ENCODE peak calls at places on chromosome X, in four cellular contexts. N is adrenal gland; Y is uterus; T is CD8-positive, alpha-beta memory T cell. F is an unnamed sample. For H3K9me3, the result is how much of the 10 kb centered on the place peaks cover.

GRCh38 chrX:128460835-128461234 is 408.6 kb upstream of the ACTRT1 start:
- DNase-seq in N (no peak), Y (no peak), T (no peak), F (no peak)

GRCh38 chrX:129695937-129696336 is 41.2 kb upstream of the APLN start:
- DNase-seq in N (no peak), Y (no peak), T (no peak), F (no peak)

GRCh38 chrX:29587107-29587506 is 628.3 kb upstream of the MAGEB2 start:
- DNase-seq in N (no peak), Y (no peak), T (no peak), F (no peak)

GRCh38 chrX:153460826-153461225 is 9.6 kb downstream of the HAUS7 start:
- DNase-seq in N (peak), Y (peak), T (peak), F (peak)

GRCh38 chrX:46860536-46860935 is 23.7 kb downstream of the RP2 start:
- DNase-seq in N (no peak), Y (no peak), T (no peak), F (no peak)

GRCh38 chrX:118974908-118975671 is 672 bp downstream of the LONRF3 start:
- DNase-seq in N (peak), Y (peak), T (peak), F (peak)

GRCh38 chrX:21940356-21940829 is at the start of gene SMS:
- DNase-seq in N (peak), Y (peak), T (peak), F (peak)

GRCh38 chrX:129495941-129496340 is 27.3 kb downstream of the SMARCA1 start:
- DNase-seq in N (no peak), Y (no peak), T (no peak), F (no peak)

GRCh38 chrX:64350047-64350446 is 45.2 kb downstream of the MTMR8 start:
- DNase-seq in N (no peak), Y (no peak), T (no peak), F (no peak)

GRCh38 chrX:40097492-40098263 is at the start of gene BCOR:
- DNase-seq in N (peak), Y (peak), T (peak), F (peak)

GRCh38 chrX:119870626-119871131 is 854 bp downstream of the RNF113A start:
- DNase-seq in N (peak), Y (no peak), T (peak), F (no peak)

GRCh38 chrX:135086197-135086854 is 34.0 kb downstream of the ETDB start:
- DNase-seq in N (no peak), Y (peak), T (peak), F (no peak)

GRCh38 chrX:40434947-40435346 is 145.8 kb upstream of the ATP6AP2 start:
- DNase-seq in N (peak), Y (no peak), T (no peak), F (no peak)

DNA sequence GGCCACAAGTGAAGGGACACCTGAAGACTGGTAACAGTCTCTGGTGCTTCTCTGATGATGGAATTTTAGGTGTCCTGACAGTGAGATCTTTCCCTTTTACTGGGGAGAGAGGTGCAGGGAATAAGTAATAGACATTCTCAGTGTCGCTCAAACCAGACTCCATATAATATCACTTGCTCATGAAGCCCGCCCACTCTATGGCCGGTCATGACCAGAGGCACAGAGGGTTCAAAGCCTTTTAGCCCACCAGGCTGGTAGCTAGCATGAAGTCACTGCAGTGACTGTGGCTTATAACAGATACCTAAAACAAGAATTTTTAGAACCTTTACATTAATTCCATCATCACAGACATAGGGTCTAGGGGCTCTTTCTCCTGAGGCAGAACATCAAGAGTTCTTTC is 2.9 kb downstream of the CD40LG start:
- DNase-seq in N (no peak), Y (no peak), T (no peak), F (no peak)
- H3K9me3 ChIP-seq in N (under half), Y (under half), T (under half), F (under half)

GRCh38 chrX:140149761-140150160 is 184.4 kb upstream of the CXorf66 start:
- DNase-seq in N (no peak), Y (no peak), T (no peak), F (no peak)

GRCh38 chrX:140157143-140157542 is 191.8 kb upstream of the CXorf66 start:
- DNase-seq in N (no peak), Y (no peak), T (no peak), F (no peak)

GRCh38 chrX:140151316-140151715 is 186.0 kb upstream of the CXorf66 start:
- DNase-seq in N (no peak), Y (no peak), T (no peak), F (no peak)
- H3K9me3 ChIP-seq in N (under half), Y (under half), T (under half), F (under half)

DNA sequence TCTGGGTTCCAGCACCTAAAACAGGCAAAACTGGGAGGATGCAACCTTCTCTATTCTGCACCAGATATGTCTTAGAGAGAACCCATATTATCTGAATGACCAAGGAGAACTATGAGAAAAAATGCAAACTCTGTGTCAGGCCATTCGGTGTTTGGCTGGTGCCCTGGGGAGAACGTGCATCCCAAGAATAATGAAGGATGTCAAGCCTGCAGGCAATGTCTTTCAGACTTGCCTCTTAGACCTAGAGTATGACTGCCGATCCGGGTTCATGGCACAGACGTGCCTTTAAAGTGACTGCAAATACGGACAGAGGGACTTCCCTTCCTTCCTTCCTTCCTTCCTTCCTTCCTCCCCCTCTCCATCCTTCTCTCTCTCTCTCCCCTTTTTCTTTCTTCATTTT is 6.9 kb downstream of the XAGE1B start:
- DNase-seq in N (no peak), Y (no peak), T (no peak), F (no peak)
- H3K9me3 ChIP-seq in N (under half), Y (under half), T (under half), F (under half)

GRCh38 chrX:3584415-3584996 is 128.9 kb downstream of the PRKX start:
- DNase-seq in N (no peak), Y (no peak), T (no peak), F (no peak)

GRCh38 chrX:3592184-3592583 is 121.3 kb downstream of the PRKX start:
- DNase-seq in N (no peak), Y (no peak), T (no peak), F (no peak)

GRCh38 chrX:3585719-3586118 is 127.7 kb downstream of the PRKX start:
- DNase-seq in N (no peak), Y (no peak), T (no peak), F (no peak)

DNA sequence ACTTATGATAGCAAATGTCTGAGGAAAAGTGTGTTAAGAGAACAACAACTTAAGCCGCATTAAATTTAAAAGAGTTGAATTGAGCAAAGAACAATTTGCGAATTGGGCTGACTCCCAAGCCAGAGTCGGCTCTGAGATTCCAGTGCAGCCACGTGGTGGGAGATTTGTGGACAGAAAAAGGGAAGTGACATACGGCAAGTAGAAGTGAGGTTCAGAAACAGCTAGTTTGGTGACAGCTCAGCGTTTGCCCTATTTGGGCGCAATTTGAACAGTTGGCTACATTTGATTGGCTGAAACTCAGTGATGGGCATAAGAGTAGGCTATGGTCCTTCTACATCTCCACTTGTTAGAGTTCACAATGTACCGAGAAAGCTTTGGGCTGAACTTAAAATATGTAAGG is 124.0 kb downstream of the PRKX start:
- DNase-seq in N (no peak), Y (no peak), T (no peak), F (no peak)
- H3K9me3 ChIP-seq in N (under half), Y (under half), T (under half), F (under half)

GRCh38 chrX:155867821-155868220 is 13.3 kb upstream of the VAMP7 start:
- DNase-seq in N (no peak), Y (no peak), T (no peak), F (no peak)
- H3K9me3 ChIP-seq in N (under half), Y (under half), T (under half), F (under half)

DNA sequence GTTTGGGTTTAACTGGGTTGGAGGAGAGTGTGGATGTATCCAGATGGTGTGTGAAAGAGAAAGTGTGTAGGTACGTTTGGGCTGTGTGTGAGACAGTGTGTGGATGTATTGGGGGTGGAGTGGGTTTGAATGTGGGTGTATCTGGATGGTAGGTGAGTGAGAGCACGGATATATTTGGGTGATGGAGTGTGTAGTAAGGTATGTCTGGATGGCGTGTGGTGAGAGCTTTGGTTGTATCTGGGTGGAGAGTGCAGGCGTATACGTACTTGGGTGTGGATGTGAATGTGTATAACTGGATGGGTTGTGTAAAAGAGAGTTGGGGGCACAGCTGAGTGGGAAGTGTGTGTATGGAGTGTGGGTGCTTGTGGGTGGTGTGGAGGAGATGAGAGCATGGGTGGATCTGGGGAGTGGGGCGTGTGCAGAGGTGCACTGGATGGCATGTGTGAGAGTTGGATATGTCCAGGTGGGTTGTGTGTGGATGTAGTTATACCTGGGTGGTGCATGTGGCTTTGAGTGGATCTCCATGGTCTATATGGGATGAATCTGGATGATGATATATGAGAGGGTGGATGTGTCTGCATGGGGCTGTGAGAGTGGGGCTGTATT is 6.8 kb downstream of the GPR173 start:
- DNase-seq in N (no peak), Y (no peak), T (no peak), F (no peak)
- H3K9me3 ChIP-seq in N (under half), Y (under half), T (under half), F (under half)

DNA sequence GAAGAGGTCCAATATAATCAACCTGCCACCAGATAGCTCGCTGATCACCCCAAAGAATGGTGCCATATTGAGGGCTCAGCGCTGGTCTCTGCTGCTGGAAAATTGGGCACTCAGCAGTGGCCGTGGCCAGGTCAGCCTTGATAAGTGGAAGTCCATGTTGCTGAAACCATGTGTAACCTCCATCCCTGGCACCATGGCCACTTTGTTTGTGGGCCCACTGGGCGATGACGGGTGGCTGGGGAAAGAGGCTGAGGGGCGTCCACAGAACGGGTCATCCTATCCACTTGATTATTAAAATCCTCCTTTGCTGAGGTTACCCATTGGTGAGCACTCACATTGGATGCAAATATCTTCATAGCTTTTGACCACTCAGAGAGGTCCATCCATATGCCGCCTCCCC is 7.7 kb downstream of the F8A2 start:
- DNase-seq in N (no peak), Y (no peak), T (no peak), F (no peak)
- H3K9me3 ChIP-seq in N (under half), Y (under half), T (under half), F (under half)

GRCh38 chrX:55710701-55711100 is 6.8 kb upstream of the RRAGB start:
- DNase-seq in N (peak), Y (peak), T (no peak), F (no peak)

GRCh38 chrX:55716937-55717336 is 612 bp upstream of the RRAGB start:
- DNase-seq in N (no peak), Y (no peak), T (no peak), F (no peak)

GRCh38 chrX:55715847-55716246 is 1.7 kb upstream of the RRAGB start:
- DNase-seq in N (no peak), Y (no peak), T (no peak), F (no peak)

GRCh38 chrX:55713635-55714034 is 3.9 kb upstream of the RRAGB start:
- DNase-seq in N (no peak), Y (no peak), T (no peak), F (no peak)

GRCh38 chrX:55714111-55714510 is 3.4 kb upstream of the RRAGB start:
- DNase-seq in N (no peak), Y (no peak), T (no peak), F (no peak)
- H3K9me3 ChIP-seq in N (under half), Y (under half), T (under half), F (under half)

DNA sequence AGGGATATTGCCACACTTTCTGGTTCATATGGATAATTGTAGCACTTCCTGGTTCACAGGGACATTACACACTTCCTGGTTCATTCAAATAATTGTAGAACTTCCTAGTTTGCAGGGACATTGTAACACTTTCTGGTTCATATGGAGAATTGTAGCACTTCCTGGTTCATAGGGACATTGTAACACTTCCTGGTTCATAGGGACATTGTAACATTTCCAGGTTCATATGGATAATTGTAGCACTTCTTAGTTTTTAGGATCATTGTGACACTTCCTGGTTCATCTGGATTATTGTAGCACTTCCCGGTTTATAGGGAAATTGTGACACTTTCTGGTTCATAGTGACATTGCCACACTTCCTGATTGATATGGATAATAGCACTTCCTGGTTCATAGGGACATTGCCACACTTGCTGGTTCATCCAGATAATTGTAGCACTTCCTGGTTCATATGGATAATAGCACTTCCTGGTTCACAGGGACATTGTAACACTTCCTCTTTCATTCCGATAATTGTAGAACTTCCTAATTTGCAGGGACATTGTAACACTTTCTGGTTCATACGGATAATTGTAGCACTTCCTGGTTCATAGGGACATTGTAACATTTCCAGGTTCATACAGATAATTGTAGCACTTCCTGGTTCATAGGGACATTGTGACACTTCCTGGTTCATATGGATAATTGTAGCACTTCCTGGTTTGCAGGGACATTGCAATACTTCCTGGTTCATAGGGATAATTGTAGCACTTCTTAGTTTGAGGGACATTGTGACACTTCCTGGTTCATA is 59.2 kb upstream of the CD99 start:
- DNase-seq in N (no peak), Y (no peak), T (no peak), F (no peak)
- H3K9me3 ChIP-seq in N (under half), Y (under half), T (under half), F (under half)

F was measured in T-helper 17 cell.